ENCODE peak calls at places on chromosomes 5 and 9, in four cellular contexts. Y is HCT116, J is heart right ventricle, N is ascending aorta. M is an unnamed sample.

GRCh38 chr9:134413112-134413715 is 87.0 kb downstream of the RXRA start:
- DNase-seq in Y (no peak), J (no peak), N (no peak), M (no peak)

GRCh38 chr9:82332774-82333152 is 344.2 kb downstream of the SPATA31D1 start:
- DNase-seq in Y (no peak), J (no peak), N (no peak), M (no peak)

GRCh38 chr5:43855418-43855817 is 252.4 kb downstream of the NNT start:
- DNase-seq in Y (no peak), J (no peak), N (no peak), M (no peak)

GRCh38 chr9:117305454-117305853 is 109.4 kb downstream of the ASTN2 start:
- DNase-seq in Y (no peak), J (no peak), N (no peak), M (no peak)

GRCh38 chr9:69981686-69982450 is 61.8 kb upstream of the MAMDC2 start:
- DNase-seq in Y (no peak), J (no peak), N (no peak), M (no peak)

GRCh38 chr9:8649157-8649556 is 849.6 kb upstream of the DMAC1 start:
- DNase-seq in Y (no peak), J (no peak), N (no peak), M (no peak)

GRCh38 chr5:10474521-10475075 is 32.9 kb downstream of the ROPN1L start:
- DNase-seq in Y (no peak), J (no peak), N (no peak), M (no peak)

GRCh38 chr5:179140293-179140692 is 80.1 kb downstream of the ZNF354C start:
- DNase-seq in Y (no peak), J (no peak), N (no peak), M (no peak)

GRCh38 chr5:176400382-176401156 is 12.0 kb downstream of the HIGD2A start:
- DNase-seq in Y (no peak), J (no peak), N (no peak), M (no peak)

GRCh38 chr5:158382473-158382872 is 523.5 kb upstream of the CLINT1 start:
- DNase-seq in Y (peak; percentile 29), J (peak; percentile 42), N (peak; percentile 68), M (peak; percentile 4)

GRCh38 chr5:8756498-8757084 is 789.3 kb downstream of the SEMA5A start:
- DNase-seq in Y (no peak), J (no peak), N (no peak), M (no peak)

GRCh38 chr9:4069457-4070162 is 230.3 kb downstream of the GLIS3 start:
- DNase-seq in Y (no peak), J (no peak), N (no peak), M (no peak)

GRCh38 chr5:38532165-38532669 is 24.2 kb downstream of the LIFR start:
- DNase-seq in Y (no peak), J (no peak), N (no peak), M (no peak)

GRCh38 chr5:76804266-76804665 is 14.6 kb upstream of the F2RL1 start:
- DNase-seq in Y (peak; percentile 57), J (no peak), N (no peak), M (no peak)

GRCh38 chr5:141484499-141485304 is at the start of gene PCDHGC4:
- DNase-seq in Y (no peak), J (no peak), N (no peak), M (no peak)

GRCh38 chr5:179209359-179210150 is 135.7 kb downstream of the ADAMTS2 start:
- DNase-seq in Y (no peak), J (no peak), N (no peak), M (no peak)

GRCh38 chr9:129322641-129323375 is 144.7 kb upstream of the IER5L start:
- DNase-seq in Y (no peak), J (no peak), N (no peak), M (no peak)

GRCh38 chr5:63111891-63112290 is 533.3 kb downstream of the LRRC70 start:
- DNase-seq in Y (no peak), J (no peak), N (no peak), M (no peak)

GRCh38 chr9:107269681-107270080 is 13.4 kb upstream of the RAD23B start:
- DNase-seq in Y (no peak), J (no peak), N (no peak), M (no peak)

GRCh38 chr9:90326219-90326618 is 316.4 kb downstream of the DIRAS2 start:
- DNase-seq in Y (no peak), J (no peak), N (no peak), M (no peak)

GRCh38 chr9:36847781-36848673 is 186.0 kb downstream of the PAX5 start:
- DNase-seq in Y (no peak), J (no peak), N (no peak), M (no peak)

GRCh38 chr5:176609724-176610429 is at the start of gene GPRIN1:
- DNase-seq in Y (peak; percentile 18), J (peak; percentile 66), N (no peak), M (no peak)

GRCh38 chr5:14588758-14589543 is 7.4 kb downstream of the OTULINL start:
- DNase-seq in Y (no peak), J (no peak), N (no peak), M (no peak)

GRCh38 chr5:177434942-177435738 is 8.7 kb downstream of the GRK6 start:
- DNase-seq in Y (no peak), J (no peak), N (no peak), M (no peak)

GRCh38 chr5:172444110-172444510 is 10.2 kb downstream of the SH3PXD2B start:
- DNase-seq in Y (no peak), J (no peak), N (no peak), M (no peak)

GRCh38 chr9:114893221-114893620 is 37.2 kb downstream of the TNFSF8 start:
- DNase-seq in Y (no peak), J (no peak), N (no peak), M (no peak)

GRCh38 chr5:133397986-133398645 is 214.2 kb downstream of the FSTL4 start:
- DNase-seq in Y (no peak), J (no peak), N (no peak), M (no peak)

GRCh38 chr5:158537343-158537742 is 562.4 kb downstream of the EBF1 start:
- DNase-seq in Y (no peak), J (no peak), N (no peak), M (no peak)

GRCh38 chr9:109488791-109489492 is 9.2 kb downstream of the PTPN3 start:
- DNase-seq in Y (no peak), J (no peak), N (no peak), M (no peak)

GRCh38 chr5:159678800-159679392 is 237.4 kb upstream of the ADRA1B start:
- DNase-seq in Y (no peak), J (no peak), N (no peak), M (no peak)
- H3K9me3 ChIP-seq in Y (peaks cover 3% of the 10 kb centered on the region), J (no peaks in the 10 kb centered on the region), N (no peaks in the 10 kb centered on the region), M (no peaks in the 10 kb centered on the region)

GRCh38 chr5:98541641-98542040 is 231.8 kb upstream of the RGMB start:
- DNase-seq in Y (no peak), J (no peak), N (no peak), M (no peak)

GRCh38 chr5:98543490-98543889 is 230.0 kb upstream of the RGMB start:
- DNase-seq in Y (no peak), J (no peak), N (no peak), M (no peak)

GRCh38 chr5:98540056-98540455 is 233.4 kb upstream of the RGMB start:
- DNase-seq in Y (no peak), J (no peak), N (no peak), M (no peak)
- H3K9me3 ChIP-seq in Y (no peaks in the 10 kb centered on the region), J (no peaks in the 10 kb centered on the region), N (no peaks in the 10 kb centered on the region), M (peaks cover 18% of the 10 kb centered on the region)

DNA sequence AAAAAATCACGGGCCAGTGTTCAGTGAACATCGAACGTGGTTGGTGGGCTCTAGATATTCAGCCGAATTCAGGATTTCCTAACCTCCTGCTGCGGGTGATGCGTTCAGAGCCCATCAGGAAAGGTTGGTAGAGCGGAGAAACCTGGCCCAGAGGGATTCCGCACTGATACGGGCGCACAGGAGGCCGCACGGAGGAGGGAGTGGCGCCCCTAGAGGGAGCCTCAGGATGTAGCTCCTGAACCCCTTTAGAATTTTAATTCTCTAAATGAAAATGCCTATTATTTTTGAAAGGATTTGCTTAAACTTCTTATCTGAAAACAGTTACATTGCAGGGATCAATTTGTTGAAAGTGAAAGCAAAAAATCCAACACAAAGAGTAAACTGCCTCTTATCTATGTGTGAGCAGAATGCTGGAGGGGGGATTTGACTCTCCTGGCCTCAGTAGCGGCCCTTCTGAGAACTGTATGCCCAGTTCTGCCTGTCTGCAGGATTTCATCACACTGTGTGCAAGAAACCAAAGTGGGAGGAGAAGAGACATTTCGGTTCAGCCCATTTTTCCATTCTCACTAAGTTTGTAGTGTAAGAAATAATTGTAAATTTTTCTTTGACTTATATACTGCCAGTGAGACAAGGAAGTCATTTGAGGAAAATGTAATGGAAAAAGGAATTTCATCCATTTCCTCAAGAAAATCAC is 75.9 kb downstream of the TENT4A start:
- DNase-seq in Y (no peak), J (no peak), N (no peak), M (no peak)
- H3K9me3 ChIP-seq in Y (no peaks in the 10 kb centered on the region), J (no peaks in the 10 kb centered on the region), N (no peaks in the 10 kb centered on the region), M (no peaks in the 10 kb centered on the region)

GRCh38 chr9:19201899-19202891 is 28.3 kb upstream of the DENND4C start:
- DNase-seq in Y (no peak), J (no peak), N (no peak), M (no peak)
- H3K9me3 ChIP-seq in Y (no peaks in the 10 kb centered on the region), J (no peaks in the 10 kb centered on the region), N (no peaks in the 10 kb centered on the region), M (no peaks in the 10 kb centered on the region)

GRCh38 chr5:2176581-2176980 is 293.9 kb upstream of the IRX4 start:
- DNase-seq in Y (no peak), J (no peak), N (no peak), M (no peak)

GRCh38 chr5:2174572-2174971 is 291.8 kb upstream of the IRX4 start:
- DNase-seq in Y (no peak), J (no peak), N (no peak), M (no peak)

GRCh38 chr5:2175041-2175440 is 292.3 kb upstream of the IRX4 start:
- DNase-seq in Y (no peak), J (no peak), N (no peak), M (no peak)

GRCh38 chr5:2177244-2177643 is 294.5 kb upstream of the IRX4 start:
- DNase-seq in Y (no peak), J (no peak), N (no peak), M (no peak)

GRCh38 chr5:2175842-2176404 is 293.2 kb upstream of the IRX4 start:
- DNase-seq in Y (no peak), J (no peak), N (no peak), M (no peak)
- H3K9me3 ChIP-seq in Y (no peaks in the 10 kb centered on the region), J (no peaks in the 10 kb centered on the region), N (no peaks in the 10 kb centered on the region), M (no peaks in the 10 kb centered on the region)

GRCh38 chr9:27407966-27408365 is 111.0 kb upstream of the EQTN start:
- DNase-seq in Y (no peak), J (no peak), N (no peak), M (no peak)

GRCh38 chr9:27412963-27413362 is 111.1 kb upstream of the IFNK start:
- DNase-seq in Y (no peak), J (no peak), N (no peak), M (no peak)

GRCh38 chr9:27412081-27412480 is 112.0 kb upstream of the IFNK start:
- DNase-seq in Y (no peak), J (no peak), N (no peak), M (no peak)

GRCh38 chr9:27407491-27407890 is 110.5 kb upstream of the EQTN start:
- DNase-seq in Y (no peak), J (no peak), N (no peak), M (no peak)

GRCh38 chr9:27408523-27408922 is 111.6 kb upstream of the EQTN start:
- DNase-seq in Y (no peak), J (no peak), N (no peak), M (no peak)
- H3K9me3 ChIP-seq in Y (no peaks in the 10 kb centered on the region), J (no peaks in the 10 kb centered on the region), N (no peaks in the 10 kb centered on the region), M (no peaks in the 10 kb centered on the region)

M was measured in esophagus squamous epithelium.